ENCODE peak calls at places on chromosome 16, in six cellular contexts. One of them, this sample, is unnamed.

GRCh38 chr16:56343661-56344517 is 81.5 kb downstream of the AMFR start:
- DNase-seq in activated CD8-positive, alpha-beta T cell treated with anti-CD3 and anti-CD28 coated beads for 36 hours: no peak
- DNase-seq in left colon: no peak
- DNase-seq in HFFc6: peak
- DNase-seq in activated CD4-positive, alpha-beta memory T cell treated with anti-CD3 and anti-CD28 coated beads, Interleukin-2, amount 10 ng/mL, durations not matched to agents 7 days and 5 days: no peak
- DNase-seq in endothelial cell of umbilical vein: no peak
- DNase-seq in this sample: no peak

GRCh38 chr16:71542377-71542776 is 16.2 kb downstream of the CHST4 start:
- DNase-seq in endothelial cell of umbilical vein: peak
- DNase-seq in left colon: no peak
- DNase-seq in activated CD8-positive, alpha-beta T cell treated with anti-CD3 and anti-CD28 coated beads for 36 hours: peak
- DNase-seq in activated CD4-positive, alpha-beta memory T cell treated with anti-CD3 and anti-CD28 coated beads, Interleukin-2, amount 10 ng/mL, durations not matched to agents 7 days and 5 days: peak
- DNase-seq in HFFc6: no peak
- DNase-seq in this sample: peak

GRCh38 chr16:50819706-50820105 is 77.8 kb downstream of the CYLD start:
- DNase-seq in activated CD8-positive, alpha-beta T cell treated with anti-CD3 and anti-CD28 coated beads for 36 hours: no peak
- DNase-seq in activated CD4-positive, alpha-beta memory T cell treated with anti-CD3 and anti-CD28 coated beads, Interleukin-2, amount 10 ng/mL, durations not matched to agents 7 days and 5 days: no peak
- DNase-seq in left colon: no peak
- DNase-seq in HFFc6: no peak
- DNase-seq in endothelial cell of umbilical vein: no peak
- DNase-seq in this sample: no peak

GRCh38 chr16:84310642-84311041 is 16.0 kb downstream of the WFDC1 start:
- DNase-seq in left colon: no peak
- DNase-seq in activated CD8-positive, alpha-beta T cell treated with anti-CD3 and anti-CD28 coated beads for 36 hours: no peak
- DNase-seq in endothelial cell of umbilical vein: no peak
- DNase-seq in HFFc6: no peak
- DNase-seq in activated CD4-positive, alpha-beta memory T cell treated with anti-CD3 and anti-CD28 coated beads, Interleukin-2, amount 10 ng/mL, durations not matched to agents 7 days and 5 days: no peak
- DNase-seq in this sample: no peak

GRCh38 chr16:49663081-49664057 is 192.5 kb downstream of the ZNF423 start:
- DNase-seq in activated CD4-positive, alpha-beta memory T cell treated with anti-CD3 and anti-CD28 coated beads, Interleukin-2, amount 10 ng/mL, durations not matched to agents 7 days and 5 days: no peak
- DNase-seq in activated CD8-positive, alpha-beta T cell treated with anti-CD3 and anti-CD28 coated beads for 36 hours: no peak
- DNase-seq in endothelial cell of umbilical vein: no peak
- DNase-seq in left colon: peak
- DNase-seq in HFFc6: no peak
- DNase-seq in this sample: no peak

GRCh38 chr16:71172808-71173207 is 57.7 kb downstream of the HYDIN start:
- DNase-seq in activated CD8-positive, alpha-beta T cell treated with anti-CD3 and anti-CD28 coated beads for 36 hours: no peak
- DNase-seq in activated CD4-positive, alpha-beta memory T cell treated with anti-CD3 and anti-CD28 coated beads, Interleukin-2, amount 10 ng/mL, durations not matched to agents 7 days and 5 days: no peak
- DNase-seq in HFFc6: no peak
- DNase-seq in endothelial cell of umbilical vein: no peak
- DNase-seq in left colon: no peak
- DNase-seq in this sample: no peak

GRCh38 chr16:71526111-71526998 is at the start of gene CHST4:
- DNase-seq in activated CD8-positive, alpha-beta T cell treated with anti-CD3 and anti-CD28 coated beads for 36 hours: peak
- DNase-seq in endothelial cell of umbilical vein: no peak
- DNase-seq in activated CD4-positive, alpha-beta memory T cell treated with anti-CD3 and anti-CD28 coated beads, Interleukin-2, amount 10 ng/mL, durations not matched to agents 7 days and 5 days: no peak
- DNase-seq in HFFc6: peak
- DNase-seq in left colon: no peak
- DNase-seq in this sample: no peak

GRCh38 chr16:1102921-1103648 is 7.0 kb upstream of the C1QTNF8 start:
- DNase-seq in activated CD8-positive, alpha-beta T cell treated with anti-CD3 and anti-CD28 coated beads for 36 hours: peak
- DNase-seq in left colon: no peak
- DNase-seq in activated CD4-positive, alpha-beta memory T cell treated with anti-CD3 and anti-CD28 coated beads, Interleukin-2, amount 10 ng/mL, durations not matched to agents 7 days and 5 days: peak
- DNase-seq in HFFc6: peak
- DNase-seq in endothelial cell of umbilical vein: peak
- DNase-seq in this sample: peak

GRCh38 chr16:73213761-73214480 is 166.0 kb upstream of the ZFHX3 start:
- DNase-seq in endothelial cell of umbilical vein: no peak
- DNase-seq in activated CD4-positive, alpha-beta memory T cell treated with anti-CD3 and anti-CD28 coated beads, Interleukin-2, amount 10 ng/mL, durations not matched to agents 7 days and 5 days: no peak
- DNase-seq in activated CD8-positive, alpha-beta T cell treated with anti-CD3 and anti-CD28 coated beads for 36 hours: no peak
- DNase-seq in left colon: no peak
- DNase-seq in HFFc6: no peak
- DNase-seq in this sample: no peak

This sample was measured in Peyer's patch.